ENCODE peak calls at places on chromosome 7, in ten cellular contexts. Y is A172; V is activated T-helper 1 cell treated with Interleukin-2 at 50 U/mL for 16 hours; N is effector CD4-positive, alpha-beta T cell; Z is iPS DF 6.9; S is GDM1; I is ecto neural progenitor cell; K is M059J; M is amniotic stem cell; Q is stimulated activated CD4-positive, alpha-beta T cell treated with anti-CD3 and anti-CD28 coated beads, Interleukin-2, amount 100 ng/mL, for 24 hours. L is an unnamed sample.

GRCh38 chr7:102304668-102305067 is 18.0 kb downstream of the SH2B2 start:
- DNase-seq in Y (no peak), V (no peak), N (no peak), Z (no peak), S (no peak), I (no peak), K (no peak), M (no peak), Q (no peak), L (no peak)

GRCh38 chr7:43586251-43586900 is 3.5 kb downstream of the STK17A start:
- DNase-seq in Y (no peak), V (no peak), N (no peak), Z (no peak), S (no peak), I (no peak), K (no peak), M (no peak), Q (no peak), L (no peak)

GRCh38 chr7:1993776-1994740 is 238.7 kb downstream of the MAD1L1 start:
- DNase-seq in Y (no peak), V (no peak), N (no peak), Z (no peak), S (no peak), I (no peak), K (no peak), M (no peak), Q (no peak), L (no peak)

GRCh38 chr7:134936893-134937520 is 49.3 kb upstream of the AGBL3 start:
- DNase-seq in Y (no peak), V (no peak), N (no peak), Z (no peak), S (no peak), I (peak), K (no peak), M (no peak), Q (no peak), L (no peak)

GRCh38 chr7:43195768-43196167 is 83.3 kb downstream of the HECW1 start:
- DNase-seq in Y (no peak), V (no peak), N (no peak), Z (no peak), S (no peak), I (no peak), K (no peak), M (no peak), Q (no peak), L (no peak)

GRCh38 chr7:76397409-76398183 is 11.9 kb downstream of the SSC4D start:
- DNase-seq in Y (peak), V (peak), N (peak), Z (no peak), S (peak), I (peak), K (peak), M (no peak), Q (peak), L (peak)

GRCh38 chr7:150479023-150479716 is 28.7 kb downstream of the GIMAP8 start:
- DNase-seq in Y (no peak), V (no peak), N (peak), Z (no peak), S (no peak), I (no peak), K (no peak), M (no peak), Q (no peak), L (no peak)

GRCh38 chr7:83984076-83984475 is 210.5 kb downstream of the SEMA3A start:
- DNase-seq in Y (peak), V (no peak), N (no peak), Z (no peak), S (no peak), I (no peak), K (no peak), M (no peak), Q (no peak), L (no peak)

GRCh38 chr7:50539725-50540124 is 25.5 kb downstream of the DDC start:
- DNase-seq in Y (no peak), V (no peak), N (no peak), Z (no peak), S (no peak), I (no peak), K (no peak), M (no peak), Q (no peak), L (no peak)

GRCh38 chr7:47889723-47890122 is 58.5 kb downstream of the PKD1L1 start:
- DNase-seq in Y (no peak), V (no peak), N (no peak), Z (no peak), S (no peak), I (no peak), K (no peak), M (no peak), Q (no peak), L (no peak)

GRCh38 chr7:256461-256940 is 33.5 kb upstream of the FOXL3 start:
- DNase-seq in Y (no peak), V (no peak), N (no peak), Z (no peak), S (no peak), I (no peak), K (no peak), M (no peak), Q (no peak), L (no peak)

GRCh38 chr7:85167636-85168035 is 19.2 kb downstream of the SEMA3D start:
- DNase-seq in Y (no peak), V (no peak), N (no peak), Z (no peak), S (no peak), I (no peak), K (no peak), M (no peak), Q (no peak), L (no peak)

GRCh38 chr7:91344911-91345310 is 80.7 kb downstream of the FZD1 start:
- DNase-seq in Y (no peak), V (no peak), N (no peak), Z (no peak), S (no peak), I (no peak), K (no peak), M (no peak), Q (no peak), L (no peak)

GRCh38 chr7:7834761-7835160 is 116.4 kb upstream of the RPA3 start:
- DNase-seq in Y (no peak), V (no peak), N (no peak), Z (no peak), S (no peak), I (no peak), K (no peak), M (no peak), Q (no peak), L (no peak)

GRCh38 chr7:7943951-7944350 is 24.6 kb upstream of the GLCCI1 start:
- DNase-seq in Y (no peak), V (no peak), N (no peak), Z (no peak), S (no peak), I (no peak), K (no peak), M (no peak), Q (no peak), L (no peak)

GRCh38 chr7:141999219-141999618 is 3.5 kb downstream of the MGAM start:
- DNase-seq in Y (no peak), V (no peak), N (no peak), Z (no peak), S (no peak), I (no peak), K (no peak), M (no peak), Q (no peak), L (no peak)

GRCh38 chr7:138065827-138066226 is 10.4 kb upstream of the AKR1D1 start:
- DNase-seq in Y (no peak), V (no peak), N (no peak), Z (no peak), S (no peak), I (no peak), K (no peak), M (no peak), Q (no peak), L (no peak)

L was measured in ureter.